ENCODE peak calls at places on chromosomes 11 and 22, in eight cellular contexts. F is heart right ventricle, I is fibroblast of villous mesenchyme, M is upper lobe of right lung, V is GM06990, T is HCT116, B is epithelial cell of esophagus, W is NB4. C is an unnamed sample.

GRCh38 chr11:68398870-68399865 is 61.4 kb upstream of the PPP6R3 start:
- DNase-seq in W (no peak), V (no peak), I (peak), B (no peak), M (no peak), T (no peak), F (peak), C (no peak)

GRCh38 chr11:87356428-87356827 is 318.7 kb downstream of the TMEM135 start:
- DNase-seq in W (no peak), V (no peak), T (no peak), M (no peak), B (no peak), F (no peak), I (no peak), C (no peak)

GRCh38 chr11:35664977-35665441 is 2.4 kb downstream of the TRIM44 start:
- DNase-seq in F (no peak), T (no peak), W (peak), V (no peak), M (no peak), B (no peak), I (no peak), C (peak)

GRCh38 chr11:67507242-67507890 is 596 bp downstream of the CDK2AP2 start:
- DNase-seq in W (no peak), V (no peak), F (peak), B (peak), I (no peak), T (peak), M (no peak), C (peak)

GRCh38 chr11:106399075-106399500 is 321.6 kb downstream of the AASDHPPT start:
- DNase-seq in B (peak), M (no peak), F (peak), I (peak), T (peak), W (no peak), V (no peak), C (peak)

GRCh38 chr22:36184433-36185035 is 17.1 kb downstream of the APOL4 start:
- DNase-seq in I (no peak), V (no peak), F (no peak), T (no peak), M (no peak), B (no peak), W (no peak), C (peak)

GRCh38 chr11:118657238-118657637 is 22.2 kb downstream of the TREH start:
- DNase-seq in V (no peak), T (no peak), M (no peak), W (peak), I (no peak), B (no peak), F (no peak), C (no peak)

GRCh38 chr11:45924036-45924915 is 1.8 kb downstream of the LARGE2 start:
- DNase-seq in M (peak), I (no peak), T (no peak), V (no peak), F (no peak), W (no peak), B (no peak), C (no peak)

GRCh38 chr11:45097721-45098493 is 48.5 kb upstream of the PRDM11 start:
- DNase-seq in T (no peak), V (no peak), M (no peak), B (peak), I (peak), F (peak), W (peak), C (peak)

DNA sequence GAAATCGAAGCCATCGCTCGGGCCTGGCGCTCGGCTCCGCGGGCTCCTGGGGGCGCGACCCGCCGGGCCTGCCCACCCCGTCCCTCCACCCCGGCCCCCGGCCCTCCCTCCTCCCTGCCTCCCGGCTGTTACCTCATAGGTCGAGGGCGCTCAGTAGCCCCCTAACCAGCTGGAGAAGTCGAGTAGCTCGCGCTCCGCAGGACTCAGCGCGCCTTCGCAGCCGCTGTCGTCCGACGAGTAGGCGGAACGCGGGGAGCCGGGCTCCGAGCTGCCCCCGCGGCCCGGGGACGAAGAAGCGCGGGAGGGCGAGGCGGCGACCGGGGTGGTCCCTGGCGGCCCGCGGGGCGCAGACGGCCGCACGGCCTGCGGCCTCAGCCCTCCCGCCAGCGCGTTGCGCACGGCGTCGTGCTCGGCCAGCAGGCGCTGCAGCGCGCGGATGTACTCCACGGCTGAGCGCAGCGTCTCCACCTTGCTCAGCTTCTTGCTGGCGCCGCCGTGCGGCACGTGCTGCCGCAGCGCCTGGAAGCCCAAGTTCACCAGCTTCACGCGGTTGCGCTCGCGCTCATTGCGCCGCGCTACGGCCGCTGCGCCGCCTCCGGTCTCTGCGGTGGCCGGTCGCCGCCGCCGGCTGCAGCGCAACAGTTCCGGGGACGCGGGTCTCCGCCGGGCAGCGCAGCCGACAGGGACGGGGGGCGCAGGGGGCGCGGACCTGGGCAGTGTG is 627 bp downstream of the ASCL2 start:
- DNase-seq in B (peak), T (no peak), F (peak), W (peak), V (peak), M (peak), I (peak), C (peak)
- H3K4me3 ChIP-seq in B (peak), T (peak), F (peak), W (peak), V (no peak), M (peak), I (no peak), C (no peak)

GRCh38 chr11:61509058-61510029 is 795 bp downstream of the LRRC10B start:
- DNase-seq in V (peak), I (peak), W (peak), B (peak), M (peak), F (peak), T (peak), C (peak)
- TF ChIP-seq CTCF in V (peak), I (peak), W (peak), B (peak), M (peak), F (peak), T (peak), C (no peak)

GRCh38 chr22:49964493-49965290 is 4.1 kb downstream of the PIM3 start:
- DNase-seq in B (no peak), F (peak), M (peak), W (no peak), V (peak), I (no peak), T (no peak), C (no peak)
- H3K4me3 ChIP-seq in B (no peak), F (peak), M (peak), W (no peak), V (peak), I (no peak), T (no peak), C (no peak)

DNA sequence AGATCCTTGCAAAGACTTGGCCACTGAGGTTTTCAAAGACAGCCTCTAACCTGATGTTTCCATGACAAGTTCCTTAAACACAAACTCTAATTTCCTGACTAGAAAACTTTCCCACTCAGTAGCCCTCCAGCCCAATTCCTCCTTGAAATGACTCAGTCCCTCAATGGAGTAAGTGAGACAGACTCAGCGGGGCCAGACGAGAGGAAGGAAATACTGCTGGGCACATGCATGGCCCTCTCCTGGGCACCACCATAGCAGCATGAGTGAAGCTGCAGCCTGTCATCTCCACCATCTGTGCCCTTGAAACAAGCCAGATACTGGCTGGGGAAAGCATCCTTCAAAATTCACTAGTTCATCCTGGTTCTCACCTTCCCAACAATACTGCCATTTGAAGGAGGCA is 76.2 kb upstream of the GDPD4 start:
- DNase-seq in M (no peak), I (no peak), F (no peak), V (no peak), W (no peak), T (no peak), B (no peak), C (no peak)
- TF ChIP-seq CTCF in M (no peak), I (no peak), F (no peak), V (no peak), W (no peak), T (no peak), B (no peak), C (no peak)

DNA sequence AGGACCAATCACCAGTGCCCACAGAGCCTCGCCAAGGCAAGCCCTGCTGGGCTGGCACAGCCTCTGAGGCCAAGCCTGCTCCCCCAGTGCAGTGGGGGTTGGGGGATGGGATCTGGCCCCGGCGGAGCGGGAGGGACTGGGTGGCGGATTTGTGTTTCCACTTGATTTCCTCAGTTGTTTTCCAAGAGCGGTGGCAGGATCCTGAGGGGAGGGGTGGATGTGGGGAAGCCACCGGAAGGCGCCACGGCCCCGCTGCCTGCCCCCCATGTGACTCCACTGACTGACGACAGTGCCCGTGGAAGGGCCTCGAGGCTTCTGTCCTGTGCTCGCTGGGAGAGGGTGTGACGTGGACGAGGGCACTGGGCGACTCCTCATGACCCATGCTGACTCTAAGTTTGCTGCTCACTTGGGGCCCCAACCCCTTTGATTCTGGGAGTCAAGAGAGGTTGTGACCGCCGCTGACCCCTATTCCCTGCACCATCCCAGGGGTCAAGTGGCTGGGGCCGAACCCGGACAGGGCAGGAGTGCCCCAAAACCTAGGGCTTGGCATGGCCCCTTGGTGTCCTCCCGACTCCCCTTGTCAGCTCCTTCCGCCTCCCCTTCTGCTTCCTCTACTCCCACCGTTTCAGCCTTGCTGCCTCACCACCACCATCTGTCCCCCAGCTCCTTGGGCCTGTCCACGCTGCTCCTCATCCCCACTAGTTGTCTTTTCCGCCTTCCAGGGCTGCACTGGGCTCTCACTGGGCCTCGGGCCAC is 23.5 kb upstream of the PICK1 start:
- DNase-seq in V (no peak), F (no peak), I (no peak), T (no peak), B (no peak), W (peak), M (no peak), C (no peak)
- H3K4me3 ChIP-seq in V (no peak), F (no peak), I (no peak), T (peak), B (no peak), W (peak), M (no peak), C (no peak)

GRCh38 chr11:113553905-113554304 is 78.7 kb upstream of the DRD2 start:
- DNase-seq in I (no peak), F (no peak), W (peak), M (no peak), B (no peak), V (no peak), T (no peak), C (no peak)
- TF ChIP-seq CTCF in I (no peak), F (peak), W (no peak), M (no peak), B (no peak), V (no peak), T (peak), C (peak)

DNA sequence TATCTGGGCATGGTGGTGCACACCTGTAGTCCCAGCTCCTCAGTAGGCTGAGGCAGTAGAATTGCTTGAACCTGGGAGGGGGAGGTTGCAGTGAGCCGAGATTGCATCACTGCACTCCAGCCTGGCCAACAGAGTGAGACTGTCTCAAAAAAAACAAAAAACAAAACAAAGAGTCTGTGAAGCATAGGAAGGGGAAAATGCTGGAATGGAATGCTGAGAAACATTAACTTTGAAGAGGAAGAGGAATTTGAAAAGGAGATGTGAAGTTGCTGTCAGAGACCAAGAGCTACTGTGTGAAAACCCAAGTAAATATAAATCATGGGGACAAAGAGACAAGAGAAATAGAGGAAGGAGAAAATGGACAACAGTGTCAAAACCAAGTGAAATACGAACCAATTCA is 455.1 kb upstream of the ARHGAP42 start:
- DNase-seq in W (no peak), I (no peak), B (no peak), F (no peak), T (no peak), V (no peak), M (no peak), C (no peak)
- H3K4me3 ChIP-seq in W (no peak), I (no peak), B (no peak), F (no peak), T (no peak), V (no peak), M (no peak), C (no peak)

GRCh38 chr11:110295487-110296225 is 758 bp downstream of the RDX start:
- DNase-seq in M (peak), B (peak), W (peak), I (peak), V (peak), F (peak), T (no peak), C (peak)

GRCh38 chr11:110297726-110298297 is 1.4 kb upstream of the RDX start:
- DNase-seq in B (peak), F (no peak), V (no peak), M (no peak), W (peak), T (no peak), I (peak), C (no peak)

GRCh38 chr11:110297082-110297725 is 790 bp upstream of the RDX start:
- DNase-seq in V (no peak), B (peak), F (no peak), W (peak), T (no peak), I (no peak), M (no peak), C (peak)

GRCh38 chr11:110295086-110295485 is 1.3 kb downstream of the RDX start:
- DNase-seq in V (no peak), T (no peak), B (no peak), I (no peak), M (no peak), W (no peak), F (no peak), C (no peak)

GRCh38 chr11:110296226-110297081 is at the start of gene RDX:
- DNase-seq in M (peak), T (peak), I (peak), B (peak), W (peak), F (peak), V (peak), C (peak)
- TF ChIP-seq CTCF in M (no peak), T (no peak), I (no peak), B (no peak), W (no peak), F (no peak), V (no peak), C (no peak)

DNA sequence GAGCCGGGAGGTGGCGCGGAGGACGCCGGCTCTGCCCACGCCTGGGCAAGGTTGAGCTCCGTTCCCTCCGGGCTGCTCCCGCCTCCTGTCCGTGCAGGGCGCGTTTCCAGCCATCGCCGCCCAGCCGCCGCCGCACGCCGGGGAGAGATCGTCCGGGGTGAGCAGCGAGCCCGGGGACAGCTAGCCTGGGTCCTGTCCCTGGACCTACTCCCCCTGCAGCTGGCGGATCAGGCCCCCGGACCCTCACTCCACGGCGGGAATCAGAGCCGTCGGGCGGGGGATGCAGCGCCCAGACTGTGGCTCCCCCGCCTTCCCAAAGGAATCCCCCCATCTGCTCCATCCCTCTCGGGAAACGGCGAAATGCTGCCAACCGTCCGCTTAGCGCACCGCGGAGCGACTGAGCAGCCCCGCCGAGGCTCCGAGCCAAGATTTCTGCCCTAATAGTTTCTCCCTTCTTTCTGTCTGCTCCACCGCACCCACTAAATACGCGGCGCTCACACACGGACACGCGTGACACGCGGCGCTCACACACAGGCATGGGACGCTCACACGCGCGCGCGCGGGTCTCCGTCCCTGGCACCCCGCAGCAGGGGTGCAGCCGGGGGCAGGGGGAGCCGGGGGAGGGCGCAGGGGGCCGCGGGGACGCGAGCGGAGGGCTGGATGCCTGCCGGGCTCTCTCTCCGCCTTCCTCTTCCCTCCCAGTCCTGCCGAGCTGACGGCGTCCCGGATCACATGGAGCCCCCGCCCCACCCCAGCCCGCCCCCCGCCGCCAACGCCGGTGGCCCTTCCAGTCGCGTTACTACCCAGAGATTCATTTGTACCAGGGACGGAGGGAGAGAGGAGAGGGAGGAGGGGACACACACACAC is at the start of gene KCNJ5:
- DNase-seq in V (no peak), W (no peak), I (peak), M (peak), T (no peak), B (peak), F (peak), C (no peak)
- H3K4me3 ChIP-seq in V (no peak), W (no peak), I (peak), M (peak), T (peak), B (peak), F (peak), C (peak)

C was measured in fibroblast of mammary gland.